ENCODE peak calls at places on chromosomes 3 and 15, in four cellular contexts. X is activated CD8-positive, alpha-beta memory T cell treated with anti-CD3 and anti-CD28 coated beads for 24 hours; O is EL; I is T-cell. U is an unnamed sample.

GRCh38 chr15:58951388-58952060 is 18.0 kb upstream of the SLTM start:
- DNase-seq in X (no peak), O (peak), I (no peak), U (no peak)

GRCh38 chr3:155407331-155407730 is 113.8 kb upstream of the STRIT1 start:
- DNase-seq in X (no peak), O (no peak), I (no peak), U (no peak)

GRCh38 chr3:165984589-165984988 is 147.4 kb upstream of the BCHE start:
- DNase-seq in X (no peak), O (no peak), I (no peak), U (no peak)

GRCh38 chr3:39338201-39338600 is 8.7 kb downstream of the CCR8 start:
- DNase-seq in X (no peak), O (no peak), I (no peak), U (no peak)

GRCh38 chr3:62414786-62415185 is 41.4 kb upstream of the FEZF2 start:
- DNase-seq in X (no peak), O (no peak), I (no peak), U (no peak)

GRCh38 chr15:42275780-42276395 is 2.7 kb upstream of the TMEM87A start:
- DNase-seq in X (no peak), O (peak), I (no peak), U (no peak)

GRCh38 chr3:190345027-190345821 is 23.0 kb upstream of the CLDN1 start:
- DNase-seq in X (no peak), O (peak), I (no peak), U (no peak)

GRCh38 chr3:123188058-123188457 is 13.7 kb upstream of the SEC22A start:
- DNase-seq in X (no peak), O (no peak), I (no peak), U (no peak)

GRCh38 chr3:57007513-57008415 is 52.7 kb upstream of the SPATA12 start:
- DNase-seq in X (no peak), O (peak), I (no peak), U (no peak)

GRCh38 chr15:62962101-62962995 is 80.2 kb upstream of the TPM1 start:
- DNase-seq in X (no peak), O (no peak), I (no peak), U (no peak)

GRCh38 chr15:98442379-98442833 is 205.9 kb upstream of the IGF1R start:
- DNase-seq in X (peak), O (peak), I (peak), U (peak)

GRCh38 chr15:42313463-42313862 is 40.2 kb upstream of the TMEM87A start:
- DNase-seq in X (no peak), O (no peak), I (no peak), U (no peak)

GRCh38 chr3:10322355-10322715 is 1.4 kb upstream of the SEC13 start:
- DNase-seq in X (no peak), O (peak), I (no peak), U (no peak)